ENCODE peak calls at places on chromosomes 16 and 17, in four cellular contexts. One of them, this sample, is unnamed.

GRCh38 chr17:57563968-57564367 is 181.1 kb downstream of the CCDC182 start:
- DNase-seq in lower lobe of right lung: no peak
- DNase-seq in right lobe of liver: no peak
- DNase-seq in gastrocnemius medialis: no peak
- DNase-seq in this sample: no peak

GRCh38 chr16:27096375-27096774 is 29.6 kb downstream of the C16orf82 start:
- DNase-seq in lower lobe of right lung: no peak
- DNase-seq in right lobe of liver: no peak
- DNase-seq in gastrocnemius medialis: no peak
- DNase-seq in this sample: peak

GRCh38 chr17:35731239-35731931 is at the start of gene RASL10B:
- DNase-seq in right lobe of liver: no peak
- DNase-seq in gastrocnemius medialis: peak
- DNase-seq in lower lobe of right lung: peak
- DNase-seq in this sample: no peak

GRCh38 chr17:57955183-57955952 is at the start of gene CUEDC1:
- DNase-seq in right lobe of liver: peak
- DNase-seq in lower lobe of right lung: peak
- DNase-seq in gastrocnemius medialis: peak
- DNase-seq in this sample: peak

GRCh38 chr17:27771576-27771975 is 28.8 kb downstream of the NOS2 start:
- DNase-seq in right lobe of liver: no peak
- DNase-seq in lower lobe of right lung: no peak
- DNase-seq in gastrocnemius medialis: no peak
- DNase-seq in this sample: no peak

GRCh38 chr16:90046122-90046970 is 27.1 kb upstream of the DBNDD1 start:
- DNase-seq in gastrocnemius medialis: no peak
- DNase-seq in right lobe of liver: no peak
- DNase-seq in lower lobe of right lung: no peak
- DNase-seq in this sample: no peak

GRCh38 chr16:24332695-24333094 is 76.6 kb downstream of the CACNG3 start:
- DNase-seq in right lobe of liver: no peak
- DNase-seq in lower lobe of right lung: no peak
- DNase-seq in gastrocnemius medialis: no peak
- DNase-seq in this sample: no peak

GRCh38 chr17:79400989-79401703 is 209.7 kb downstream of the RBFOX3 start:
- DNase-seq in lower lobe of right lung: peak
- DNase-seq in right lobe of liver: peak
- DNase-seq in gastrocnemius medialis: peak
- DNase-seq in this sample: peak

GRCh38 chr16:71626018-71626857 is at the start of gene MARVELD3:
- DNase-seq in right lobe of liver: peak
- DNase-seq in lower lobe of right lung: peak
- DNase-seq in gastrocnemius medialis: no peak
- DNase-seq in this sample: peak

GRCh38 chr16:88780100-88781062 is 4.6 kb downstream of the PIEZO1 start:
- DNase-seq in lower lobe of right lung: no peak
- DNase-seq in gastrocnemius medialis: no peak
- DNase-seq in right lobe of liver: no peak
- DNase-seq in this sample: no peak

GRCh38 chr16:50318796-50319578 is 49.8 kb downstream of the BRD7 start:
- DNase-seq in right lobe of liver: no peak
- DNase-seq in gastrocnemius medialis: no peak
- DNase-seq in lower lobe of right lung: no peak
- DNase-seq in this sample: no peak

GRCh38 chr17:76405607-76405966 is 21.2 kb downstream of the SPHK1 start:
- DNase-seq in gastrocnemius medialis: no peak
- DNase-seq in lower lobe of right lung: peak
- DNase-seq in right lobe of liver: no peak
- DNase-seq in this sample: no peak

GRCh38 chr17:82950525-82951102 is 110.8 kb upstream of the ZNF750 start:
- DNase-seq in gastrocnemius medialis: no peak
- DNase-seq in lower lobe of right lung: peak
- DNase-seq in right lobe of liver: peak
- DNase-seq in this sample: peak

GRCh38 chr16:287298-287811 is 4.4 kb downstream of the PDIA2 start:
- DNase-seq in gastrocnemius medialis: no peak
- DNase-seq in lower lobe of right lung: no peak
- DNase-seq in right lobe of liver: no peak
- DNase-seq in this sample: no peak

GRCh38 chr17:30961213-30962188 is 9.3 kb upstream of the RNF135 start:
- DNase-seq in gastrocnemius medialis: no peak
- DNase-seq in lower lobe of right lung: no peak
- DNase-seq in right lobe of liver: no peak
- DNase-seq in this sample: no peak

GRCh38 chr17:43085489-43085888 is 39.7 kb downstream of the BRCA1 start:
- DNase-seq in right lobe of liver: no peak
- DNase-seq in lower lobe of right lung: no peak
- DNase-seq in gastrocnemius medialis: no peak
- DNase-seq in this sample: no peak

GRCh38 chr16:26012376-26012775 is 320.6 kb downstream of the HS3ST4 start:
- DNase-seq in gastrocnemius medialis: no peak
- DNase-seq in lower lobe of right lung: no peak
- DNase-seq in right lobe of liver: no peak
- DNase-seq in this sample: no peak

GRCh38 chr17:74010903-74011302 is 192.6 kb upstream of the RPL38 start:
- DNase-seq in lower lobe of right lung: no peak
- DNase-seq in gastrocnemius medialis: no peak
- DNase-seq in right lobe of liver: no peak
- DNase-seq in this sample: no peak

GRCh38 chr17:3004925-3005324 is 58.5 kb downstream of the OR1D5 start:
- DNase-seq in lower lobe of right lung: peak
- DNase-seq in gastrocnemius medialis: no peak
- DNase-seq in right lobe of liver: peak
- DNase-seq in this sample: peak

GRCh38 chr16:88504489-88505404 is 51.7 kb downstream of the ZFPM1 start:
- DNase-seq in lower lobe of right lung: no peak
- DNase-seq in right lobe of liver: peak
- DNase-seq in gastrocnemius medialis: no peak
- DNase-seq in this sample: no peak

GRCh38 chr17:3603870-3604259 is 5.3 kb downstream of the TRPV1 start:
- DNase-seq in lower lobe of right lung: no peak
- DNase-seq in gastrocnemius medialis: no peak
- DNase-seq in right lobe of liver: no peak
- DNase-seq in this sample: no peak

GRCh38 chr16:89536886-89537548 is 23.5 kb upstream of the RPL13 start:
- DNase-seq in right lobe of liver: no peak
- DNase-seq in gastrocnemius medialis: no peak
- DNase-seq in lower lobe of right lung: no peak
- DNase-seq in this sample: no peak

GRCh38 chr16:78195868-78196267 is 96.4 kb downstream of the WWOX start:
- DNase-seq in right lobe of liver: no peak
- DNase-seq in lower lobe of right lung: no peak
- DNase-seq in gastrocnemius medialis: no peak
- DNase-seq in this sample: no peak

GRCh38 chr17:49414271-49414621 is 436 bp downstream of the PHB1 start:
- DNase-seq in lower lobe of right lung: no peak
- DNase-seq in gastrocnemius medialis: no peak
- DNase-seq in right lobe of liver: no peak
- DNase-seq in this sample: no peak

GRCh38 chr17:49583226-49583625 is 7.6 kb downstream of the NXPH3 start:
- DNase-seq in lower lobe of right lung: no peak
- DNase-seq in gastrocnemius medialis: no peak
- DNase-seq in right lobe of liver: no peak
- DNase-seq in this sample: no peak

GRCh38 chr16:89395150-89396142 is 94.9 kb downstream of the ANKRD11 start:
- DNase-seq in gastrocnemius medialis: peak
- DNase-seq in right lobe of liver: peak
- DNase-seq in lower lobe of right lung: peak
- DNase-seq in this sample: peak

DNA sequence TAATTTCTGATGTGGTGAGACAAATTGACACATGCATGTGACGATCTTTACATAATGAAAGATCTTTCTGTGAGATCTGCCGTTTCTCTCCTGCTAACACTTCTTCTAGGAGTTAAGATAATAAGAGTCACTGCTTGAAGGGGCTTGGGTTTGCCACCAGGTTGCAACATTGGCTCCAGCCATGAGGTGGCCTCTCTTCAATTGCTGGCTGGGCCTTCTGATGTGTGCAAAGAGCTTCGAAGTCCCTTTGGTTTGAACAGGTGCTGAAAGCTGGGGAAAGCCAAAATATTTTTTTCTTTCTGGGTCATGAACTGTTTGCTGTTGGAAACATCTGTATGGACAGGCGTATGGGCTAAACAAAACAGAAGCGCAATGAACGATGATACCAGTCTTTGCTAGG is 204.1 kb upstream of the SALL1 start:
- DNase-seq in right lobe of liver: no peak
- DNase-seq in gastrocnemius medialis: no peak
- DNase-seq in lower lobe of right lung: no peak
- DNase-seq in this sample: no peak
- H3K4me3 ChIP-seq in right lobe of liver: no peak
- H3K4me3 ChIP-seq in gastrocnemius medialis: no peak
- H3K4me3 ChIP-seq in lower lobe of right lung: no peak
- H3K4me3 ChIP-seq in this sample: no peak

DNA sequence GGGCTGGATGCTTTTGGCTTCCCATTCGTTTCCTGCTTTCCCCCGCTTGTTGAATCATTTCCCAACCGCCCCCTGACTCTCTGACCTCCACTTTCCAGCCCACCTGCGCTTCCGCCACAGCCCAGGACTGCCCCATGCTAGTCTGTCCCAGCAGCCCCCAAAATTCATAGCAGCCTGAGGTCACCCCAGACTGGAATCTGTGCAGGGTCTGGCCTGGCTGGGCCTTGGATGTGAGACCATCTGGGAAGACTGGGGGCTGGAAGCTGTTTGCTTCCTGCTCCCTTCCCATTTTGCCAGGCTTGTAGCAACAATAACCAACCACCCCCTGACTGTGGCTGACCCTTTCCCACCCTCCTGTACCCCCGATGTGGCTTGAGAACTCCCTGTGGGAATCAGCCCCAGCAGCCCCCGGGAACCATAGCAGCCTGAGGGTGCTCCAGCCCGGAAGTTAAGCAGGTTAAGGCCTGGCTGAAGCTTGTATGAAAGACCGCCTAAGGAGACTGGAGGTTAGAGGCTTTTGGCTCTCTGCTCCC is 2290.8 kb downstream of the TP53TG3F start:
- DNase-seq in right lobe of liver: no peak
- DNase-seq in gastrocnemius medialis: no peak
- DNase-seq in lower lobe of right lung: no peak
- DNase-seq in this sample: no peak
- H3K27ac ChIP-seq in right lobe of liver: no peak
- H3K27ac ChIP-seq in gastrocnemius medialis: no peak
- H3K27ac ChIP-seq in lower lobe of right lung: no peak
- H3K27ac ChIP-seq in this sample: no peak

GRCh38 chr16:12009462-12009861 is 32.9 kb downstream of the SNX29 start:
- DNase-seq in right lobe of liver: no peak
- DNase-seq in gastrocnemius medialis: no peak
- DNase-seq in lower lobe of right lung: no peak
- DNase-seq in this sample: no peak
- H3K4me3 ChIP-seq in right lobe of liver: no peak
- H3K4me3 ChIP-seq in gastrocnemius medialis: no peak
- H3K4me3 ChIP-seq in lower lobe of right lung: no peak
- H3K4me3 ChIP-seq in this sample: no peak

DNA sequence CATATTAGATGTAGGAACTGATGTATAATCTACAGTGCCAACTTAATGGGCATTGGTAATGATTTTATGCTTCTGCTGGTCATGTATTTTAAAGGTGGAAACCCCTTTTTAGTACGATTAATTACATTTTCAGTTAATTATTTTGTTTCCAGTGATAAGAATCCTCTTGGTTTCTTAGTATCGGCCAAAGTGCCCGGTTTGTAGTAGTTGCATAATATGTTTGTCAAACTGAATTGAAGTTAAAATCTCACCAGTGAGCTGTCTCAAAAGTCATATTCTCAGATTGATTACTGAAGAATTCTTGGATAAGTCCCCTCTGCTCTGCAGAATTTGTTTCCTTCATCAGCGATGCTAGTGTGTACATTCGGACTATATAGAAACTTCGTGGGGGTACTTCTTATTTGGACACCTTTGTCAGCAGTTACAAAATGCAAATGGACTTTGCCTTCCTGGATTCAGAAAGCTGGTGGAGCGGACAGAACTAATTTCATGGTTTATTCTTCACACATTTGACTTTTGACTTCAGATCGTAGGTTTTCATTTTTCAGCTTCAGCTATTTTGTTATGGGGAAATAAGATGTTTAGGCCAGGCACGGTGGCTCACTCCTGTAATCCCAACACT is 28.2 kb downstream of the SLC47A1 start:
- DNase-seq in gastrocnemius medialis: no peak
- DNase-seq in lower lobe of right lung: no peak
- DNase-seq in right lobe of liver: no peak
- DNase-seq in this sample: no peak
- H3K27ac ChIP-seq in gastrocnemius medialis: no peak
- H3K27ac ChIP-seq in lower lobe of right lung: no peak
- H3K27ac ChIP-seq in right lobe of liver: peak
- H3K27ac ChIP-seq in this sample: no peak